ENCODE peak calls at places on chromosomes 11 and 22, in four cellular contexts. H is A549, C is HepG2, Y is K562. W is an unnamed sample.

GRCh38 chr11:64932324-64932723 is 3.4 kb downstream of the GPHA2 start:
- DNase-seq in H (no peak), C (no peak), Y (no peak), W (no peak)

GRCh38 chr11:134223066-134223465 is 701 bp downstream of the NCAPD3 start:
- DNase-seq in H (no peak), C (no peak), Y (no peak), W (peak; percentile 9)

GRCh38 chr11:88174627-88175003 is 628 bp downstream of the RAB38 start:
- DNase-seq in H (peak; percentile 8), C (no peak), Y (no peak), W (peak; percentile 80)

GRCh38 chr11:31943056-31943780 is 132.1 kb upstream of the PAX6 start:
- DNase-seq in H (no peak), C (no peak), Y (no peak), W (no peak)

GRCh38 chr11:14519692-14520085 is 497 bp downstream of the PSMA1 start:
- DNase-seq in H (no peak), C (no peak), Y (no peak), W (no peak)

GRCh38 chr11:64284962-64285884 is at the start of gene GPR137:
- DNase-seq in H (peak; percentile 79), C (peak; percentile 50), Y (peak; percentile 87), W (peak; percentile 79)

GRCh38 chr11:7892751-7893356 is 38.2 kb downstream of the OR10A6 start:
- DNase-seq in H (peak; percentile 54), C (peak; percentile 36), Y (peak; percentile 44), W (peak; percentile 68)

GRCh38 chr22:39960791-39961746 is 872 bp downstream of the TMA7B start:
- DNase-seq in H (no peak), C (no peak), Y (peak; percentile 89), W (no peak)

GRCh38 chr11:70067591-70068341 is 10.4 kb upstream of the ANO1 start:
- DNase-seq in H (no peak), C (no peak), Y (no peak), W (no peak)

GRCh38 chr11:8810331-8811301 is 100.4 kb upstream of the AKIP1 start:
- DNase-seq in H (no peak), C (peak; percentile 63), Y (peak; percentile 55), W (peak; percentile 38)

GRCh38 chr11:134275534-134276395 is at the start of gene GLB1L3:
- DNase-seq in H (peak; percentile 21), C (no peak), Y (peak; percentile 48), W (no peak)

GRCh38 chr22:16568425-16568758 is 24.2 kb downstream of the CCT8L2 start:
- DNase-seq in H (no peak), C (no peak), Y (no peak), W (no peak)

GRCh38 chr22:17773606-17774205 is 563 bp downstream of the BID start:
- DNase-seq in H (peak; percentile 33), C (peak; percentile 35), Y (peak; percentile 72), W (peak; percentile 34)

GRCh38 chr11:86743223-86744118 is 56.9 kb upstream of the PRSS23 start:
- DNase-seq in H (peak; percentile 78), C (peak; percentile 57), Y (peak; percentile 89), W (peak; percentile 90)

GRCh38 chr11:95330332-95330731 is 99.3 kb upstream of the SESN3 start:
- DNase-seq in H (no peak), C (no peak), Y (no peak), W (no peak)

GRCh38 chr22:49975543-49976389 is 15.2 kb downstream of the PIM3 start:
- DNase-seq in H (no peak), C (no peak), Y (peak; percentile 55), W (no peak)

GRCh38 chr11:66686100-66686785 is 8.6 kb upstream of the RBM4B start:
- DNase-seq in H (no peak), C (no peak), Y (no peak), W (no peak)

GRCh38 chr11:134026655-134027343 is 42.1 kb upstream of the JAM3 start:
- DNase-seq in H (no peak), C (no peak), Y (no peak), W (no peak)

GRCh38 chr11:36586543-36586942 is 7.8 kb upstream of the IFTAP start:
- DNase-seq in H (no peak), C (no peak), Y (no peak), W (no peak)

GRCh38 chr11:65500262-65501004 is 1.6 kb downstream of the MALAT1 start:
- DNase-seq in H (no peak), C (no peak), Y (peak; percentile 71), W (peak; percentile 60)

GRCh38 chr22:43446881-43447280 is 35.1 kb downstream of the MPPED1 start:
- DNase-seq in H (peak; percentile 38), C (no peak), Y (no peak), W (no peak)

GRCh38 chr11:86672007-86672621 is at the start of gene ME3:
- DNase-seq in H (peak; percentile 60), C (no peak), Y (no peak), W (peak; percentile 80)

GRCh38 chr11:5004429-5005274 is 10.0 kb downstream of the OR51L1 start:
- DNase-seq in H (peak; percentile 5), C (peak; percentile 36), Y (peak; percentile 71), W (peak; percentile 55)

GRCh38 chr11:118914178-118914918 is 11.4 kb downstream of the BCL9L start:
- DNase-seq in H (no peak), C (peak; percentile 53), Y (no peak), W (no peak)

GRCh38 chr11:107018902-107019493 is 722 bp upstream of the GUCY1A2 start:
- DNase-seq in H (peak; percentile 36), C (peak; percentile 20), Y (peak; percentile 7), W (peak; percentile 49)

GRCh38 chr11:129861702-129862107 is 33.7 kb downstream of the NFRKB start:
- DNase-seq in H (peak; percentile 84), C (peak; percentile 93), Y (no peak), W (peak; percentile 89)

GRCh38 chr11:126992065-126992803 is 8.3 kb downstream of the KIRREL3 start:
- DNase-seq in H (peak; percentile 71), C (no peak), Y (no peak), W (no peak)

GRCh38 chr11:69057236-69057635 is 8.5 kb downstream of the TPCN2 start:
- DNase-seq in H (no peak), C (no peak), Y (no peak), W (no peak)

GRCh38 chr11:134412508-134413333 is 679 bp upstream of the B3GAT1 start:
- DNase-seq in H (no peak), C (no peak), Y (no peak), W (no peak)

GRCh38 chr22:41925783-41926460 is 684 bp downstream of the TNFRSF13C start:
- DNase-seq in H (no peak), C (peak; percentile 45), Y (peak; percentile 78), W (peak; percentile 49)

GRCh38 chr11:74485868-74486267 is 7.7 kb downstream of the LIPT2 start:
- DNase-seq in H (no peak), C (no peak), Y (no peak), W (no peak)

GRCh38 chr11:6523253-6523652 is 26.2 kb downstream of the DNHD1 start:
- DNase-seq in H (no peak), C (no peak), Y (no peak), W (peak; percentile 53)

GRCh38 chr11:128341280-128341679 is 246.1 kb downstream of the ETS1 start:
- DNase-seq in H (no peak), C (no peak), Y (no peak), W (peak; percentile 55)

GRCh38 chr11:119180729-119181676 is 4.3 kb upstream of the NHERF4 start:
- DNase-seq in H (no peak), C (no peak), Y (no peak), W (no peak)

GRCh38 chr22:42716221-42716620 is 4.4 kb downstream of the A4GALT start:
- DNase-seq in H (no peak), C (no peak), Y (no peak), W (no peak)

GRCh38 chr11:22879615-22880014 is 19.3 kb upstream of the CCDC179 start:
- DNase-seq in H (no peak), C (no peak), Y (no peak), W (peak; percentile 42)

GRCh38 chr22:50396751-50397370 is 53.7 kb downstream of the PPP6R2 start:
- DNase-seq in H (peak; percentile 13), C (peak; percentile 97), Y (no peak), W (peak; percentile 53)

GRCh38 chr11:76577199-76577920 is 93.2 kb downstream of the LRRC32 start:
- DNase-seq in H (no peak), C (no peak), Y (no peak), W (peak; percentile 71)

GRCh38 chr11:85682330-85683305 is 3.4 kb downstream of the CCDC89 start:
- DNase-seq in H (peak; percentile 22), C (no peak), Y (peak; percentile 15), W (peak; percentile 57)

GRCh38 chr22:35554297-35554845 is 13.7 kb downstream of the RASD2 start:
- DNase-seq in H (no peak), C (no peak), Y (no peak), W (no peak)

GRCh38 chr22:35553341-35553740 is 12.7 kb downstream of the RASD2 start:
- DNase-seq in H (no peak), C (no peak), Y (no peak), W (no peak)

GRCh38 chr22:35552846-35553245 is 12.2 kb downstream of the RASD2 start:
- DNase-seq in H (no peak), C (no peak), Y (no peak), W (no peak)

GRCh38 chr22:35551549-35552177 is 11.0 kb downstream of the RASD2 start:
- DNase-seq in H (no peak), C (no peak), Y (no peak), W (no peak)

GRCh38 chr22:35552186-35552842 is 11.7 kb downstream of the RASD2 start:
- DNase-seq in H (peak; percentile 53), C (peak; percentile 23), Y (peak; percentile 80), W (peak; percentile 15)
- TF ChIP-seq MYC in H (no peak), C (no peak), Y (no peak), W (no peak)

GRCh38 chr11:62260261-62260953 is 9.6 kb upstream of the SCGB2A2 start:
- DNase-seq in H (no peak), C (peak; percentile 96), Y (no peak), W (no peak)
- TF ChIP-seq JUN in H (no peak), C (no peak), Y (no peak), W (no peak)

GRCh38 chr22:27111796-27112195 is 454.4 kb downstream of the MIAT start:
- DNase-seq in H (no peak), C (no peak), Y (no peak), W (no peak)

GRCh38 chr22:27113211-27114030 is 456.0 kb downstream of the MIAT start:
- DNase-seq in H (peak; percentile 65), C (peak; percentile 63), Y (no peak), W (peak; percentile 86)

GRCh38 chr22:27108425-27109114 is 451.2 kb downstream of the MIAT start:
- DNase-seq in H (no peak), C (no peak), Y (no peak), W (peak; percentile 34)

GRCh38 chr22:27112273-27112672 is 454.9 kb downstream of the MIAT start:
- DNase-seq in H (no peak), C (peak; percentile 18), Y (no peak), W (peak; percentile 17)

GRCh38 chr22:27110985-27111451 is 453.6 kb downstream of the MIAT start:
- DNase-seq in H (peak; percentile 38), C (peak; percentile 49), Y (no peak), W (peak; percentile 59)
- TF ChIP-seq MAX in H (peak; percentile 56), C (no peak), Y (no peak), W (no peak)

GRCh38 chr11:122162095-122162494 is 46.1 kb upstream of the BLID start:
- DNase-seq in H (no peak), C (no peak), Y (no peak), W (no peak)

GRCh38 chr11:122157540-122158173 is 41.6 kb upstream of the BLID start:
- DNase-seq in H (no peak), C (no peak), Y (no peak), W (peak; percentile 73)

GRCh38 chr11:122161191-122161590 is 45.2 kb upstream of the BLID start:
- DNase-seq in H (no peak), C (no peak), Y (no peak), W (no peak)

GRCh38 chr11:122159861-122160260 is 43.8 kb upstream of the BLID start:
- DNase-seq in H (no peak), C (no peak), Y (no peak), W (no peak)

GRCh38 chr11:122159173-122159701 is 43.2 kb upstream of the BLID start:
- DNase-seq in H (no peak), C (no peak), Y (no peak), W (peak; percentile 29)
- TF ChIP-seq MYC in H (no peak), C (no peak), Y (no peak), W (no peak)